ENCODE peak calls at places on chromosome X, in seven cellular contexts. X is gastrocnemius medialis, A is body of pancreas, Y is right lobe of liver, H is adrenal gland, Z is IMR-90, S is breast epithelium. U is an unnamed sample. For H3K9me3, the result is how much of the 10 kb centered on the place peaks cover.

GRCh38 chrX:148871422-148872152 is 371.2 kb downstream of the AFF2 start:
- DNase-seq in Y (no peak), Z (peak), A (no peak), S (no peak), X (no peak), H (no peak), U (no peak)

GRCh38 chrX:35076061-35076460 is 133.5 kb downstream of the FAM47B start:
- DNase-seq in Z (no peak), S (no peak), Y (no peak), A (no peak), H (no peak), X (no peak), U (no peak)

GRCh38 chrX:119999087-119999634 is 55.6 kb upstream of the NKAP start:
- DNase-seq in Y (no peak), A (no peak), H (no peak), S (no peak), X (no peak), Z (no peak), U (no peak)

GRCh38 chrX:10620121-10620699 is at the start of gene MID1:
- DNase-seq in Z (peak), A (peak), X (peak), S (peak), Y (peak), H (peak), U (peak)

GRCh38 chrX:37975421-37975820 is 30.9 kb upstream of the SYTL5 start:
- DNase-seq in X (no peak), H (no peak), Z (no peak), S (no peak), Y (no peak), A (no peak), U (no peak)

GRCh38 chrX:7641141-7641540 is 201.8 kb upstream of the VCX start:
- DNase-seq in S (no peak), Y (no peak), Z (no peak), H (no peak), A (no peak), X (no peak), U (no peak)

GRCh38 chrX:70001708-70002341 is 47.9 kb downstream of the AWAT2 start:
- DNase-seq in X (no peak), H (no peak), A (no peak), Z (no peak), Y (no peak), S (no peak), U (no peak)

GRCh38 chrX:121457096-121457495 is 409.7 kb downstream of the GLUD2 start:
- DNase-seq in S (no peak), A (no peak), Z (no peak), Y (no peak), X (no peak), H (no peak), U (no peak)

GRCh38 chrX:45668686-45669443 is 468.2 kb upstream of the DIPK2B start:
- DNase-seq in A (no peak), S (no peak), X (no peak), Y (no peak), Z (peak), H (no peak), U (peak)

GRCh38 chrX:132505116-132505515 is 16.3 kb upstream of the MBNL3 start:
- DNase-seq in A (peak), Z (no peak), S (no peak), H (peak), X (no peak), Y (no peak), U (no peak)

GRCh38 chrX:56978172-56978571 is 17.2 kb downstream of the SPIN3 start:
- DNase-seq in Z (peak), X (peak), S (no peak), Y (no peak), A (peak), H (peak), U (peak)

GRCh38 chrX:17459596-17459995 is 84.6 kb downstream of the NHS start:
- DNase-seq in Z (peak), Y (no peak), H (no peak), A (no peak), X (no peak), S (no peak), U (no peak)

GRCh38 chrX:44954562-44954961 is 81.6 kb downstream of the KDM6A start:
- DNase-seq in A (no peak), Y (no peak), X (no peak), Z (no peak), S (no peak), H (no peak), U (peak)

GRCh38 chrX:130173190-130173895 is 1.6 kb downstream of the RAB33A start:
- DNase-seq in X (no peak), A (no peak), H (peak), S (no peak), Y (no peak), Z (peak), U (no peak)

GRCh38 chrX:101925733-101926132 is 6.1 kb downstream of the ZMAT1 start:
- DNase-seq in A (no peak), S (no peak), Z (no peak), Y (no peak), H (no peak), X (no peak), U (no peak)

GRCh38 chrX:153303276-153304262 is 18.0 kb downstream of the PNMA6F start:
- DNase-seq in Z (no peak), Y (no peak), H (no peak), S (no peak), X (no peak), A (no peak), U (no peak)

GRCh38 chrX:2894885-2895292 is 34.2 kb downstream of the ARSD start:
- DNase-seq in Y (no peak), Z (peak), A (peak), H (peak), X (no peak), S (no peak), U (peak)

GRCh38 chrX:10017866-10018265 is 50.7 kb downstream of the CLDN34 start:
- DNase-seq in S (no peak), X (no peak), H (no peak), Z (peak), A (no peak), Y (no peak), U (no peak)

GRCh38 chrX:145002776-145003175 is 244.5 kb upstream of the SPANXN1 start:
- DNase-seq in A (no peak), H (no peak), Z (no peak), Y (no peak), X (no peak), S (no peak), U (no peak)

DNA sequence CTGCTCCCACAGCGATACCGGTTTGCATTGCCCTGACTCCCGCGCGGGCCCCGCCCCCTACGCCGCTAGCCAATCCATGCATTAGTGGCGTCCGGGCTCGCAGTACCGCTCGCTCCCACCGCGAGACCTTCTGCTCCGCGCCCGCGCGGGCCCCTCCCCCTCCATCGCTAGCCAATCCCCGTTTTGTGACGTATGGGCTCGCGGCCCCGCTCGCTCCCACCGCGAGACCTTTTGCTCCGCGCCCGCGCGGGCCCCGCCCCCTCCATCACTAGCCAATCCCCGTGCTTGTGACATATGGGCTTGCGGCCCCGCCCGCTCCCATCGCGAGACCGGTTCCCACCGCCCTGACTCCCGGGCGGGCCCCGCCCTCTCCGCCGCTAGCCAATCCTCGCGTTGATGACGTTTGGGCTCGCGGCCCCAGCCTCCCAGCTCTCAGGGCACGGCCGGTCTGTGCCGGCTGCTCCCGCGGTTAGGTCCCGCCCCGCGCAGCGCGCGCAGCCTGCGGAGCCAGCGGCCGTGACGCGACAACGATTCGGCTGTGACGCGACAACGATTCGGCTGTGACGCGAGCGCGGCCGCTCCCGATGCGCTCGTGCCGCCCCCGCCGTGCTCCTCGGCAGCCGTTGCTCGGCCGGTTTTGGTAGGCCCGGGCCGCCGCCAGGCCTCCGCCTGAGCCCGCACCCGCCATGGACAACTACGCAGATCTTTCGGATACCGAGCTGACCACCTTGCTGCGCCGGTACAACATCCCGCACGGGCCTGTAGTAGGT is at the start of gene EMD:
- DNase-seq in H (peak), X (peak), A (peak), S (peak), Z (peak), Y (peak), U (peak)
- TF ChIP-seq POLR2A in H (peak), X (peak), A (peak), S (peak), Z (peak), Y (peak), U (peak)

DNA sequence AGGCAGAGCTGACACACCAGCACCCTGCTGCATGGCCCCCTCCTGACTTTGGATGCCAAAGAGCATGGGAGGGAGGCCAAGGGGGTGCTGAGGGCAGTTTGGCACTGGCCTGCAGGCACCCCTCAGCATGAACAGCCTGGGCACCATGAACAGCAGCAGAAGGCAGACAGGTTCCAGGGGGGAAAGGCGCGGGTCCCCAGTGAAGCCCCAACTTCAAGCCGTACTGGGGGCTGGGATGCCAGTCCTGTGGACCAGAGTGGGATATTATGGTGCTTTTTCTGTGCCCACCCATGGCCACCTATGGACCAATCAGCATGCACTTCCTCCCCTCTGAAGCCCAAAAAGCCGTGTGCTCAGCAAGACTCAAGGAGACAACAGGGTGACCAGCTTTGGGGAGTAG is 389.9 kb downstream of the TEX13C start:
- DNase-seq in Z (no peak), A (no peak), X (no peak), Y (no peak), S (no peak), H (no peak), U (no peak)
- H3K9me3 ChIP-seq in Z (under half), A (under half), X (under half), Y (under half), S (under half), H (under half), U (under half)

DNA sequence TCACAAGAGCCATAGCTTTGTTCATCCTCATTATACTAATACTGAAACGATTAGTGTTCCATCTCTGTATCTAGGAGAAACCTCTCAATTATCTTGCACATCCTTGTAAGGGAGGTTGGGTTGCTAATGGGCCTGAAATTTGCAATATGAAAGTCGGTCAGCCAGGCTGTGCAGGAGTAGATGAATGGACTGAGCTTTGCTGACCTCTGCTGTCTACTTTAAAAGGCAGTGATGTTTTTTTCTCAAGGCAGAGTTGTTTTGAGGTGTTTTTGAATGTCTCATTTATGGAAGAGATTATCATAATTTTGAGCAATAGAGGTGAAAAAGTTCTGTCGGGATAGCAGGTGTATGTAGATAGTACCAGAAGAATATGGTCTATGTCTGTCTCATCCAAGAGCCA is 47.9 kb upstream of the LINC00632 start:
- DNase-seq in H (no peak), A (no peak), Z (peak), X (no peak), S (no peak), Y (no peak), U (peak)
- TF ChIP-seq CTCF in H (no peak), A (no peak), Z (peak), X (no peak), S (no peak), Y (peak), U (peak)

DNA sequence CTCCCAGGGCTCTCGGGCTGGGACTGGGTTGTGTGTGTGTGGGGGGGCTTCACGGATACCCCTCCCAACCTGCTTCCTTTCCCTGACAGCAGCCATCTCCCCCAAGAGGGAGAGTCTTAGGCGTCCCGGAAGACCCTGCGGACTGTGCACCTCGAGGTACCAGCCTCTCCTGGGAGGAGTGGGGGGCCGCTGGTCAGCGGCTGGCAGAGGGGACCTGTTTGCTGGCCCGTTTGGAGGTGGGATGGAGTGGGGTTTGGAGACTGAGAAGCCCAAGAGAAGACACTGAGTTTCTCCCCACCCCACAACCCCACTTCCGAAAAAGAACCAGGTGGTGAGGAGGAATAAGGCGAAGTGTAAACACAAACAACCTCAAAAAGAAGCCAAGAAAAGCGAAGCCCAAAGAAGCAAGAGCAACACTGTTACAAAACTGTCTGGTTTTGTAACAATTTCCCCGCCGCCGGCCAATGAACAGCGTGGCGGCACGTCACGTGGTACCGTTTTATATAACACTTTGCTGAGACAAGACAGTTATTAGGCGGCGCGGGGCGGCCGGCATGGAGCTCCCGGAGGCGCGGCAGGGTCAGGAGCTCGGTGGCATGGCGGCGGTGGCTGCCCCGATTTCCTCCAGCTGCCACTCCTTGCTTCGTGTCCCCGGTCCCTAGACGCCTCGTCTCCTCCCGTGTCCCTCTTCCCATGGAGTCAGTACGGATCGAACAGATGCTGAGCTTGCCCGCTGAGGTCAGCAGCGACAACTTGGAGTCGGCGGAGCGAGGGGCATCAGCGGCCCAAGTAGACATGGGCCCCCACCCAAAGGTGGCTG is at the start of gene LONRF3:
- DNase-seq in A (peak), Z (peak), H (peak), X (peak), S (peak), Y (peak), U (peak)
- TF ChIP-seq POLR2A in A (peak), Z (no peak), H (peak), X (peak), S (peak), Y (peak), U (peak)